ENCODE peak calls at places on chromosomes 5 and 9, in six cellular contexts. Q, F, D, S, R and O are unnamed samples.

GRCh38 chr5:80822640-80823039 is 137.5 kb upstream of the RASGRF2 start:
- DNase-seq in Q (no peak), F (no peak), D (no peak), S (no peak), R (no peak), O (peak)

GRCh38 chr9:134536101-134536900 is 105.3 kb upstream of the COL5A1 start:
- DNase-seq in Q (peak), F (peak), D (no peak), S (no peak), R (peak), O (peak)

GRCh38 chr5:132293066-132293991 is 865 bp upstream of the SLC22A4 start:
- DNase-seq in Q (peak), F (peak), D (peak), S (peak), R (peak), O (peak)

GRCh38 chr9:93899609-93900435 is 55.3 kb downstream of the BARX1 start:
- DNase-seq in Q (no peak), F (no peak), D (no peak), S (no peak), R (no peak), O (no peak)

GRCh38 chr9:70902171-70902570 is 219.2 kb downstream of the TRPM3 start:
- DNase-seq in Q (peak), F (no peak), D (no peak), S (no peak), R (peak), O (peak)

GRCh38 chr5:6188344-6188743 is 190.0 kb downstream of the MED10 start:
- DNase-seq in Q (no peak), F (no peak), D (no peak), S (no peak), R (no peak), O (no peak)

GRCh38 chr5:31408814-31409213 is 123.1 kb downstream of the DROSHA start:
- DNase-seq in Q (peak), F (peak), D (no peak), S (no peak), R (peak), O (peak)

GRCh38 chr9:93134018-93134739 is at the start of gene NINJ1:
- DNase-seq in Q (peak), F (peak), D (peak), S (peak), R (peak), O (peak)

GRCh38 chr5:173954671-173955605 is 34.0 kb upstream of the C5orf47 start:
- DNase-seq in Q (peak), F (peak), D (no peak), S (no peak), R (peak), O (no peak)

GRCh38 chr9:128714586-128715435 is 9.1 kb downstream of the ZDHHC12 start:
- DNase-seq in Q (no peak), F (no peak), D (no peak), S (no peak), R (no peak), O (no peak)

GRCh38 chr9:94639045-94639995 is at the start of gene FBP1:
- DNase-seq in Q (peak), F (peak), D (peak), S (no peak), R (no peak), O (no peak)

GRCh38 chr5:122163151-122164069 is 34.1 kb downstream of the ZNF474 start:
- DNase-seq in Q (peak), F (peak), D (peak), S (no peak), R (peak), O (peak)

GRCh38 chr9:118595719-118596305 is 773.4 kb downstream of the BRINP1 start:
- DNase-seq in Q (peak), F (peak), D (peak), S (peak), R (no peak), O (peak)

GRCh38 chr5:150486402-150487198 is 21.3 kb upstream of the NDST1 start:
- DNase-seq in Q (peak), F (peak), D (peak), S (peak), R (peak), O (peak)

GRCh38 chr5:116046261-116046660 is 14.0 kb downstream of the ARL14EPL start:
- DNase-seq in Q (no peak), F (peak), D (no peak), S (no peak), R (no peak), O (peak)

GRCh38 chr9:130763585-130764200 is 70.1 kb downstream of the EXOSC2 start:
- DNase-seq in Q (no peak), F (no peak), D (no peak), S (no peak), R (no peak), O (no peak)
- H3K9ac ChIP-seq in Q (no peak), F (no peak), D (no peak), S (peak), R (no peak), O (no peak)

GRCh38 chr9:100428871-100429654 is 2.1 kb downstream of the MSANTD3 start:
- DNase-seq in Q (peak), F (peak), D (no peak), S (no peak), R (peak), O (peak)

GRCh38 chr9:100427366-100428263 is 672 bp downstream of the MSANTD3 start:
- DNase-seq in Q (peak), F (peak), D (peak), S (peak), R (peak), O (peak)

GRCh38 chr9:100426194-100426531 is 780 bp upstream of the MSANTD3 start:
- DNase-seq in Q (no peak), F (no peak), D (no peak), S (no peak), R (no peak), O (no peak)

GRCh38 chr9:100426532-100427365 is at the start of gene MSANTD3:
- DNase-seq in Q (peak), F (peak), D (peak), S (peak), R (peak), O (peak)

GRCh38 chr9:100425758-100426157 is 1.2 kb upstream of the MSANTD3 start:
- DNase-seq in Q (peak), F (peak), D (no peak), S (no peak), R (no peak), O (peak)
- H2AFZ ChIP-seq in Q (no peak), F (peak), D (no peak), S (peak), R (no peak), O (no peak)

DNA sequence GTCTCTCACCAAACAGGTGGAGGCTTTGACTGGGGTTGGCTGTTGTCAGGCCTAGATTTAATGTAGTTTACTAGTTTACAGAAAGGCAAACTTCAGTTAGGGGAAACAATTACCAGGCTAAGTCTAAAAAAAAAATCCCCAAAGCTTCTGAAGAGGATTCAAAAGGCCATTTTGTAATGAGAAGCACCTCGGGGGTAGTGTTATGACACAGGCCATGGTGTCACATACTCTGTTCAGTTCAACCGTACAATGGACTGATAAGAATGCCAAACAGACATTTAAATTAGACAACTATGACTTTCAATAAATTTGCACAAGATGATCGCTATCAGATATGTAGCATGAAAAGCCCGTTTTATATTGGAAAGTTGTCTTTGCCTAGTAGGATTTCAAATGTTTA is 120.1 kb upstream of the PCA3 start:
- DNase-seq in Q (no peak), F (no peak), D (no peak), S (no peak), R (no peak), O (no peak)
- H3K27ac ChIP-seq in Q (no peak), F (no peak), D (no peak), S (no peak), R (no peak), O (no peak)

GRCh38 chr9:89038354-89039091 is 47.3 kb downstream of the S1PR3 start:
- DNase-seq in Q (peak), F (peak), D (no peak), S (no peak), R (peak), O (peak)
- H3K9ac ChIP-seq in Q (no peak), F (no peak), D (no peak), S (no peak), R (peak), O (no peak)

DNA sequence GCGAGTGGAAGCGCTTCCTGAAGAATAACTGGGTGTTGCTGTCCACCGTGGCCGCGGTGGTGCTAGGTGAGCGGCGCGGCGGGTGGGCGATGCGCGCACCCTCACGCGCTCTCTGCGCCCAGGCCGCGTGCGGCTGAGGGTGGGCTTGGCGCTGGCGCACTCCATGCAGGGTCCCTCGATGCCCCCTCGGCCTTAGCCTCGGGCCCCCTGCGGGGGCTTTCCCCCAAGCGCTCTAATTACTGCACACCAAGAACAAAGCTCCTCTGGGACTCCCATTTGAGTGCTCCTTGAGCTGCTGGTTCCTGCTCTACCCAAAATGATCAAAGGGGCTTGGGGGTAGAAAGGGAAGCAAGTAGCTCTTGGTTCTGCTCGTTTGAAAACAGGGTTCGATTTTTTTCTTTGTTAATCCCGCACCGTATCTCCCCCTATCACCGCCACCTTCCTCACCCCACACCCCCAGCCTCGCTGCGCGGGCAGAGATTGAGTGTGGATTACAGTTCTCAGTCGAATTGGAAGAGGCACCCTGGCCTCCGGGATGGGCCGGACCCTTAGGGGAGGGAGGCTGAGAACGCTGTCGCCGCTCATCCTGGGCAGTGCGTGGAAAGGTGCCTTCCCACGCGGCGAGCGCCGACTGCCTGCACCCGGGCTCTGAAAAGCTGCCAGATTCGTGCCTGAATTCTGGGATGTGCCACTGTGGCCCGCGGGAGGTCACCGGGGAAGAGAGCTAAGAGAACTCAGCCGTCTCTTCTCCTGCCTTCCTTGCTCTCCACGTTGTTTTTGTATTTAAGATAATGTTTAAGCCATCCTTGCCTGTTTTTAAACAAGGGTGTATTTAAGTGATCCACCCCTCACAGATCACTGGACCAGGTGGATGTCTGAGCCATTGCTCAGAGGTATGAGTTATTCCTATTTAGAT is 695 bp downstream of the SLC1A1 start:
- DNase-seq in Q (no peak), F (no peak), D (peak), S (no peak), R (no peak), O (peak)
- H2AFZ ChIP-seq in Q (peak), F (peak), D (peak), S (peak), R (peak), O (peak)

GRCh38 chr9:131481441-131482342 is 21.0 kb upstream of the POMT1 start:
- DNase-seq in Q (no peak), F (no peak), D (no peak), S (no peak), R (no peak), O (no peak)
- H3K27ac ChIP-seq in Q (no peak), F (no peak), D (no peak), S (no peak), R (no peak), O (no peak)

GRCh38 chr5:154606246-154606645 is 128.2 kb upstream of the HAND1 start:
- DNase-seq in Q (no peak), F (peak), D (no peak), S (no peak), R (no peak), O (no peak)

GRCh38 chr5:154610321-154611154 is 132.5 kb upstream of the HAND1 start:
- DNase-seq in Q (peak), F (peak), D (peak), S (peak), R (peak), O (peak)

GRCh38 chr5:154608531-154609011 is 130.5 kb upstream of the HAND1 start:
- DNase-seq in Q (no peak), F (no peak), D (peak), S (no peak), R (no peak), O (no peak)

GRCh38 chr5:154606675-154607321 is 128.8 kb upstream of the HAND1 start:
- DNase-seq in Q (no peak), F (no peak), D (no peak), S (no peak), R (no peak), O (no peak)

DNA sequence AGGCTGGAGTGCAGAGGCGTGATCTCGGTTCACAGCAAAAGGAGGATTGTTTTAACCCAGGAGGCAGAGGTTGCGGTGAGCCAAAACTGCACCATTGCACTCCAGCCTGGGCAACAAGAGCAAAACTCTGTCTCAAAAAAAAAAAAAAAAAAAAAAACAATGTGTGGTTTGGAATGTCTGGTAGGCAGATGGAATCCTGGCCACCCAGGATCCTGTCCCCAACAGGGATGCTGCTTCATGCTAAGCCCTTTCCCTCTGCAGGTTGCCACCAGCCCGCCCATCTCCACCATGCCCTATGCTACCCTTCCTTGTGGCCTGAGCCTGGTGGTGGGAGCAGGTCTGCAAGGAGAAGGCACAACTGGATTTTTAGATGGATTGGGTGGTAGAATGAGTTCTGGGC is 129.7 kb upstream of the HAND1 start:
- DNase-seq in Q (no peak), F (no peak), D (peak), S (no peak), R (no peak), O (no peak)
- H3K9ac ChIP-seq in Q (no peak), F (no peak), D (no peak), S (no peak), R (no peak), O (no peak)